ENCODE peak calls at places on chromosomes 7 and 10, in five cellular contexts. I is AG08395, N is EH, X is GM23248, P is T-helper 1 cell. G is an unnamed sample.

GRCh38 chr7:71615017-71615416 is 483.1 kb downstream of the GALNT17 start:
- DNase-seq in I (peak; percentile 44), N (no peak), X (peak; percentile 5), P (no peak), G (no peak)

GRCh38 chr10:124722812-124723783 is 21.1 kb downstream of the FAM53B start:
- DNase-seq in P (no peak), N (no peak), I (no peak), X (peak; percentile 73), G (no peak)

GRCh38 chr10:109924100-109924499 is 789 bp upstream of the XPNPEP1 start:
- DNase-seq in X (no peak), P (no peak), I (no peak), N (no peak), G (no peak)

GRCh38 chr7:94067506-94067905 is 63.4 kb upstream of the BET1 start:
- DNase-seq in P (no peak), N (no peak), X (peak; percentile 60), I (peak; percentile 13), G (peak; percentile 18)

GRCh38 chr10:78576276-78576675 is 492.5 kb upstream of the ZMIZ1 start:
- DNase-seq in N (no peak), P (no peak), I (no peak), X (no peak), G (no peak)

GRCh38 chr10:69677914-69678654 is 48.0 kb downstream of the FAM241B start:
- DNase-seq in N (no peak), I (no peak), X (no peak), P (no peak), G (no peak)

GRCh38 chr10:29681700-29682444 is 47.1 kb upstream of the SVIL start:
- DNase-seq in N (no peak), I (no peak), P (peak; percentile 60), X (no peak), G (no peak)

GRCh38 chr7:56009695-56010094 is 41.5 kb downstream of the PSPH start:
- DNase-seq in X (no peak), I (no peak), N (no peak), P (no peak), G (no peak)

GRCh38 chr7:18770154-18770807 is 274.7 kb downstream of the HDAC9 start:
- DNase-seq in N (peak; percentile 90), P (no peak), I (peak; percentile 76), X (peak; percentile 85), G (peak; percentile 81)

GRCh38 chr10:23067939-23068775 is 27.2 kb upstream of the MSRB2 start:
- DNase-seq in X (peak; percentile 84), I (peak; percentile 78), P (peak; percentile 48), N (peak; percentile 67), G (peak; percentile 63)

GRCh38 chr10:86249794-86250193 is 116.8 kb downstream of the GRID1 start:
- DNase-seq in I (no peak), N (no peak), X (no peak), P (no peak), G (no peak)

GRCh38 chr10:69616358-69616757 is 13.7 kb upstream of the FAM241B start:
- DNase-seq in X (no peak), I (no peak), P (no peak), N (no peak), G (no peak)

GRCh38 chr7:39946693-39947092 is 3.4 kb upstream of the CDK13 start:
- DNase-seq in X (no peak), P (no peak), I (no peak), N (no peak), G (no peak)

GRCh38 chr7:8418627-8419245 is 14.7 kb upstream of the NXPH1 start:
- DNase-seq in I (peak; percentile 11), X (peak; percentile 73), N (peak; percentile 46), P (peak; percentile 30), G (peak; percentile 40)

GRCh38 chr7:20798081-20798693 is 11.5 kb upstream of the SP8 start:
- DNase-seq in I (peak; percentile 67), N (peak; percentile 31), X (peak; percentile 58), P (no peak), G (no peak)

GRCh38 chr7:30411173-30411572 is 67.4 kb downstream of the NOD1 start:
- DNase-seq in P (no peak), I (no peak), N (no peak), X (no peak), G (no peak)

GRCh38 chr7:23299770-23300300 is 696 bp downstream of the MALSU1 start:
- DNase-seq in P (no peak), X (peak; percentile 63), N (peak; percentile 39), I (peak; percentile 23), G (peak; percentile 35)

GRCh38 chr7:128056901-128057300 is 25.7 kb upstream of the LRRC4 start:
- DNase-seq in P (no peak), N (peak; percentile 94), X (peak; percentile 60), I (peak; percentile 74), G (peak; percentile 87)

GRCh38 chr10:98374176-98374969 is 40.6 kb downstream of the PYROXD2 start:
- DNase-seq in P (no peak), X (peak; percentile 88), N (peak; percentile 90), I (peak; percentile 71), G (peak; percentile 91)

G was measured in IMR-90.